ENCODE peak calls at places on chromosome 2, in nine cellular contexts. W is A549, B is stomach, Y is prostate gland, J is GM12892, D is HCT116, Z is tibial nerve, A is IMR-90, P is H54. Q is an unnamed sample.

GRCh38 chr2:98088261-98088660 is 1.3 kb downstream of the VWA3B start:
- DNase-seq in B (no peak), D (no peak), J (no peak), Y (no peak), P (no peak), A (no peak), Z (no peak), W (no peak), Q (no peak)

GRCh38 chr2:227862741-227863588 is 8.5 kb upstream of the DAW1 start:
- DNase-seq in Z (no peak), B (no peak), D (peak; percentile 90), A (peak; percentile 83), J (no peak), W (peak; percentile 85), P (peak; percentile 92), Y (no peak), Q (no peak)

GRCh38 chr2:97701851-97702465 is 11.4 kb upstream of the ZAP70 start:
- DNase-seq in W (no peak), P (no peak), B (peak; percentile 14), Z (no peak), A (no peak), J (no peak), D (no peak), Y (no peak), Q (no peak)

GRCh38 chr2:65746919-65747678 is 314.7 kb upstream of the SPRED2 start:
- DNase-seq in W (no peak), D (no peak), Z (no peak), Y (no peak), P (no peak), B (no peak), J (no peak), A (no peak), Q (no peak)

GRCh38 chr2:6863792-6864191 is 1.9 kb downstream of the CMPK2 start:
- DNase-seq in W (no peak), Y (no peak), J (no peak), P (no peak), D (no peak), B (no peak), Z (no peak), A (no peak), Q (no peak)

GRCh38 chr2:86807462-86808275 is 17.0 kb upstream of the CD8A start:
- DNase-seq in D (peak; percentile 75), Y (peak; percentile 46), B (peak; percentile 38), J (no peak), W (peak; percentile 90), P (no peak), A (no peak), Z (no peak), Q (peak; percentile 80)

GRCh38 chr2:71790261-71791038 is 337.1 kb downstream of the DYSF start:
- DNase-seq in A (no peak), B (peak; percentile 10), Y (no peak), W (no peak), J (no peak), Z (no peak), D (no peak), P (no peak), Q (no peak)

GRCh38 chr2:121234791-121235190 is 50.2 kb downstream of the TFCP2L1 start:
- DNase-seq in A (no peak), Y (no peak), D (no peak), P (no peak), Z (no peak), B (no peak), J (no peak), W (no peak), Q (no peak)

GRCh38 chr2:181241366-181241765 is 215.8 kb upstream of the ITGA4 start:
- DNase-seq in P (no peak), J (no peak), A (no peak), W (no peak), B (no peak), Y (no peak), Z (no peak), D (no peak), Q (no peak)

GRCh38 chr2:207670887-207671286 is 40.6 kb upstream of the CCNYL1 start:
- DNase-seq in Z (no peak), J (no peak), Y (no peak), W (no peak), B (no peak), D (no peak), A (no peak), P (no peak), Q (no peak)

GRCh38 chr2:42547446-42548295 is 20.8 kb upstream of the MTA3 start:
- DNase-seq in P (no peak), Z (no peak), B (no peak), D (no peak), Y (no peak), A (no peak), W (no peak), J (no peak), Q (no peak)

GRCh38 chr2:216139884-216140283 is 30.7 kb downstream of the XRCC5 start:
- DNase-seq in P (no peak), A (no peak), Y (no peak), J (no peak), D (peak; percentile 21), B (peak; percentile 30), W (peak; percentile 53), Z (no peak), Q (peak; percentile 31)

GRCh38 chr2:42522035-42522434 is 28.3 kb upstream of the KCNG3 start:
- DNase-seq in B (no peak), A (no peak), W (no peak), J (no peak), Z (no peak), P (no peak), Y (no peak), D (no peak), Q (no peak)

GRCh38 chr2:206250041-206250897 is 24.2 kb upstream of the ZDBF2 start:
- DNase-seq in P (no peak), B (no peak), A (peak; percentile 4), D (no peak), Y (no peak), Z (no peak), J (no peak), W (peak; percentile 73), Q (no peak)

GRCh38 chr2:72138011-72138881 is 9.4 kb downstream of the CYP26B1 start:
- DNase-seq in W (peak; percentile 45), Z (peak; percentile 8), B (peak; percentile 45), D (no peak), A (no peak), J (no peak), Y (no peak), P (no peak), Q (peak; percentile 41)

GRCh38 chr2:28639836-28640235 is 111.8 kb upstream of the PPP1CB start:
- DNase-seq in W (peak; percentile 39), J (no peak), P (no peak), A (no peak), Z (no peak), Y (no peak), B (peak; percentile 53), D (no peak), Q (peak; percentile 40)

GRCh38 chr2:28640263-28640907 is 111.2 kb upstream of the PPP1CB start:
- DNase-seq in Z (no peak), P (no peak), Y (no peak), W (no peak), D (no peak), A (no peak), J (no peak), B (no peak), Q (no peak)

GRCh38 chr2:28638102-28638501 is 113.5 kb upstream of the PPP1CB start:
- DNase-seq in D (no peak), P (no peak), J (no peak), Y (no peak), Z (no peak), W (no peak), A (no peak), B (no peak), Q (no peak)

GRCh38 chr2:28637648-28638047 is 114.0 kb upstream of the PPP1CB start:
- DNase-seq in A (no peak), W (no peak), P (no peak), B (no peak), Z (no peak), J (no peak), D (no peak), Y (no peak), Q (no peak)

GRCh38 chr2:28639092-28639691 is 112.4 kb upstream of the PPP1CB start:
- DNase-seq in Z (no peak), Y (no peak), J (no peak), A (no peak), B (no peak), P (no peak), D (no peak), W (no peak), Q (no peak)
- TF ChIP-seq POLR2A in Z (no peak), Y (no peak), J (no peak), A (no peak), B (no peak), P (no peak), D (no peak), W (no peak), Q (no peak)

GRCh38 chr2:64606495-64607363 is 47.0 kb downstream of the SERTAD2 start:
- DNase-seq in J (peak; percentile 83), A (no peak), D (no peak), B (peak; percentile 79), W (peak; percentile 24), P (no peak), Y (peak; percentile 73), Z (peak; percentile 84), Q (peak; percentile 56)
- TF ChIP-seq POLR2A in J (peak; percentile 63), A (no peak), D (no peak), B (no peak), W (no peak), P (no peak), Y (peak; percentile 60), Z (peak; percentile 23), Q (no peak)

DNA sequence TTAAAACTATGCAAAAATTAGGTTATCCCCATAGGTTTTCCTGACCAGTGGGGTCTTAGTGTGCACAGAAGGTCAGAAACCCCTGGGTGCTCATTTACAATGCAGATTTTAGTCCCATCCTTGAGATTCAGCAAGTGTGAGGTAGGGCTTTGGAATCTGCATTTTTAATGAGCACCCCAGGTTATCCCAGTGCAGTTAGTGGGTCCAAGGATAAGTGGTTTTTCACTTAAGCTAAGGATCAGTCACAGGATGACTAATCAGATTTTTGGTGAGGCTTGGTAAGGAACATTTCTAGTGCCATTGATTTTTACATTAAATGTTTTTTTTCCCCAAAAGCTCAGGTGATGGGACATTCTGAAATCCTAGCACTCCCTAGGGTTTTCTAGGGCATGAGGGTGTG is 50.7 kb upstream of the MGAT5 start:
- DNase-seq in Z (no peak), J (no peak), A (no peak), B (no peak), P (no peak), D (no peak), Y (no peak), W (no peak), Q (no peak)
- TF ChIP-seq POLR2A in Z (no peak), J (no peak), A (no peak), B (no peak), P (no peak), D (no peak), Y (no peak), W (no peak), Q (no peak)

DNA sequence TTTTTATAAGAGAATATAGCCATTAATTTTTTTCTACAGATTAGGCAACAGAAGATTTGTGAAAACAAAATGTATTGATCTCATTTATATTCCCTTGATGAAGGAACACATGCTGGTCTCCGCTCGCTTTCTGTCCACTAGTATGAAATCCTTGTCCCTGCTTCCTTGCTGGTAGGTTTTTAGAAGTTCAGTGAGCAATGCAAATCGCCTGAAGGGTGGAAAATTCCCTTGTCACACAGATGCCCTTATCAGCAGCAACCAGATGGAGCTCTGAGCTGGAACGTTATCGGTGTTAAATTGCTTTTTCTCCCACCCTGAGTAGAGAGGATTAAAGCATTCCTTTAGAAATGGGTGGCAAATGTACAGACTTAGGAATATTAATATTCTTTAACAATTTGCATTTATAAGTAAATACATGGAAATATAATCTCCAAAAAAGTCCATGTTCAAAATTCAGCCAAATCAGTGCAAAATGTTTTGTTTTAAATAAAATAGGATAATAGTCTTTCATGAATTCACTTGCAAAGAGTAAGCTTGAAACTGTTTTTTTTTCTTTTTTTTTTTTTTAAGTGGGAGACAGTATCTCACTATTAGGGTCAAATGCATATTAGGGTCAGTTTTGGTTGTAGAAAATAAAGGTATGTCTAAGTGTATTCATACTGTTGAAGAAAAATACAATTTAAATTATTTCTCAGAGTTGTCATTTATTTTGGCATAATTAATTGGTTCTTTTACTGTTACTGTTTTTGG is 164.0 kb upstream of the MYO3B start:
- DNase-seq in Z (no peak), B (no peak), W (no peak), J (no peak), A (peak; percentile 10), Y (no peak), D (no peak), P (no peak), Q (no peak)
- TF ChIP-seq POLR2A in Z (no peak), B (no peak), W (no peak), J (no peak), A (no peak), Y (no peak), D (no peak), P (no peak), Q (no peak)